ENCODE peak calls at places on chromosomes 13 and 19, in seven cellular contexts. Z, G, K, T, F, I and J are unnamed samples.

GRCh38 chr13:113023217-113023597 is 54.2 kb downstream of the MCF2L start:
- DNase-seq in Z (no peak), G (no peak), K (no peak), T (no peak), F (no peak), I (no peak), J (no peak)

GRCh38 chr19:7769171-7769570 is 6.1 kb downstream of the CLEC4M start:
- DNase-seq in Z (no peak), G (no peak), K (no peak), T (no peak), F (no peak), I (no peak), J (no peak)

GRCh38 chr13:29411493-29411892 is 184.0 kb downstream of the SLC7A1 start:
- DNase-seq in Z (no peak), G (no peak), K (no peak), T (no peak), F (no peak), I (no peak), J (no peak)

GRCh38 chr19:53881482-53882390 is at the start of gene PRKCG:
- DNase-seq in Z (no peak), G (peak), K (peak), T (no peak), F (no peak), I (peak), J (no peak)

GRCh38 chr19:3397266-3398022 is 31.1 kb downstream of the NFIC start:
- DNase-seq in Z (no peak), G (peak), K (peak), T (no peak), F (no peak), I (no peak), J (no peak)

GRCh38 chr13:91347996-91348905 is 764 bp downstream of the MIR17HG start:
- DNase-seq in Z (no peak), G (no peak), K (peak), T (peak), F (no peak), I (peak), J (no peak)

GRCh38 chr19:791605-792360 is 5.5 kb upstream of the PTBP1 start:
- DNase-seq in Z (no peak), G (no peak), K (no peak), T (no peak), F (no peak), I (no peak), J (no peak)

GRCh38 chr13:97423300-97424045 is 10.5 kb upstream of the RAP2A start:
- DNase-seq in Z (no peak), G (no peak), K (no peak), T (no peak), F (no peak), I (no peak), J (no peak)

GRCh38 chr19:4164262-4164661 is 10.8 kb downstream of the CREB3L3 start:
- DNase-seq in Z (no peak), G (no peak), K (no peak), T (no peak), F (no peak), I (no peak), J (no peak)

GRCh38 chr19:44552324-44552723 is 22.8 kb upstream of the CEACAM20 start:
- DNase-seq in Z (no peak), G (peak), K (peak), T (peak), F (no peak), I (no peak), J (peak)

GRCh38 chr19:4326215-4326836 is 12.3 kb downstream of the STAP2 start:
- DNase-seq in Z (no peak), G (no peak), K (no peak), T (no peak), F (no peak), I (no peak), J (no peak)

GRCh38 chr13:80706164-80706471 is 365.2 kb upstream of the SPRY2 start:
- DNase-seq in Z (no peak), G (no peak), K (no peak), T (no peak), F (no peak), I (no peak), J (no peak)

GRCh38 chr13:62418872-62419271 is 1003.2 kb upstream of the PCDH20 start:
- DNase-seq in Z (no peak), G (no peak), K (no peak), T (no peak), F (peak), I (no peak), J (peak)

GRCh38 chr13:25248071-25248470 is 39.2 kb downstream of the MTMR6 start:
- DNase-seq in Z (no peak), G (no peak), K (no peak), T (no peak), F (no peak), I (no peak), J (no peak)

GRCh38 chr13:110347535-110348308 is 40.6 kb downstream of the COL4A2 start:
- DNase-seq in Z (no peak), G (peak), K (no peak), T (no peak), F (no peak), I (no peak), J (no peak)

GRCh38 chr19:36819130-36819630 is 19.0 kb downstream of the ZNF790 start:
- DNase-seq in Z (no peak), G (no peak), K (no peak), T (no peak), F (no peak), I (no peak), J (no peak)

GRCh38 chr19:42052241-42052863 is 17.7 kb downstream of the GRIK5 start:
- DNase-seq in Z (peak), G (no peak), K (no peak), T (no peak), F (peak), I (no peak), J (no peak)

GRCh38 chr19:33300016-33300981 is 2.0 kb downstream of the CEBPA start:
- DNase-seq in Z (no peak), G (no peak), K (no peak), T (no peak), F (no peak), I (no peak), J (no peak)

GRCh38 chr13:106426909-106427308 is 108.6 kb downstream of the EFNB2 start:
- DNase-seq in Z (no peak), G (no peak), K (no peak), T (no peak), F (no peak), I (no peak), J (no peak)

GRCh38 chr13:100089633-100090032 is 740 bp downstream of the PCCA start:
- DNase-seq in Z (no peak), G (no peak), K (peak), T (no peak), F (no peak), I (no peak), J (no peak)

GRCh38 chr19:738509-739128 is 12.3 kb upstream of the MISP start:
- DNase-seq in Z (no peak), G (no peak), K (peak), T (no peak), F (no peak), I (no peak), J (no peak)